ENCODE peak calls at places on chromosomes 3 and 15, in nine cellular contexts. K is activated CD4-positive, alpha-beta memory T cell treated with anti-CD3 and anti-CD28 coated beads, Interleukin-2, amount 10 ng/mL, durations not matched to agents 7 days and 5 days; W is neural crest cell; A is naive B cell; I is AG04450; X is left colon; D is AG08395; H is T-helper 2 cell; O is activated gamma-delta T cell treated with Interleukin-2 at 50 U/mL for 16 hours. E is an unnamed sample.

GRCh38 chr15:77024273-77025065 is 29.5 kb downstream of the PSTPIP1 start:
- DNase-seq in X (peak), D (peak), K (peak), I (no peak), A (peak), O (peak), W (peak), H (peak), E (peak)

GRCh38 chr3:142218703-142219102 is 6.7 kb downstream of the GK5 start:
- DNase-seq in K (no peak), D (no peak), W (no peak), O (no peak), I (no peak), A (no peak), H (no peak), X (no peak), E (no peak)

GRCh38 chr3:153291052-153291689 is 129.1 kb downstream of the RAP2B start:
- DNase-seq in A (no peak), O (no peak), H (no peak), W (no peak), D (no peak), K (no peak), I (no peak), X (no peak), E (no peak)

GRCh38 chr3:58998476-58999117 is 51.2 kb downstream of the CFAP20DC start:
- DNase-seq in O (no peak), X (no peak), A (no peak), D (peak), K (peak), I (peak), W (no peak), H (no peak), E (no peak)

GRCh38 chr15:49832421-49832980 is 211.7 kb downstream of the DTWD1 start:
- DNase-seq in A (no peak), K (no peak), H (no peak), O (no peak), X (peak), I (no peak), D (no peak), W (no peak), E (no peak)

GRCh38 chr3:77825045-77825827 is 785.3 kb downstream of the ROBO2 start:
- DNase-seq in X (peak), O (no peak), A (no peak), H (no peak), D (peak), W (no peak), K (no peak), I (peak), E (no peak)

GRCh38 chr3:31724144-31724543 is 191.4 kb downstream of the STT3B start:
- DNase-seq in I (no peak), K (no peak), D (no peak), O (no peak), A (no peak), W (no peak), X (no peak), H (no peak), E (no peak)

GRCh38 chr3:21041621-21042020 is 709.4 kb downstream of the ZNF385D start:
- DNase-seq in H (no peak), A (no peak), O (no peak), I (no peak), K (no peak), X (no peak), W (no peak), D (peak), E (no peak)

GRCh38 chr3:16538505-16538904 is 25.0 kb upstream of the RFTN1 start:
- DNase-seq in A (no peak), D (no peak), I (no peak), H (no peak), X (no peak), O (no peak), K (no peak), W (no peak), E (no peak)

GRCh38 chr15:60397772-60398445 is at the start of gene ANXA2:
- DNase-seq in X (peak), I (no peak), D (peak), A (peak), H (peak), O (peak), W (no peak), K (peak), E (peak)

GRCh38 chr15:33194237-33194636 is 277 bp downstream of the FMN1 start:
- DNase-seq in D (no peak), K (no peak), O (no peak), H (no peak), W (no peak), X (no peak), I (no peak), A (no peak), E (no peak)

GRCh38 chr3:194269610-194270145 is 81.5 kb downstream of the CPN2 start:
- DNase-seq in W (no peak), D (peak), H (no peak), K (no peak), X (peak), I (no peak), A (no peak), O (no peak), E (no peak)

GRCh38 chr3:141076821-141077571 is 25.8 kb downstream of the SPSB4 start:
- DNase-seq in X (peak), K (no peak), A (peak), D (peak), O (no peak), I (no peak), H (no peak), W (peak), E (peak)

GRCh38 chr3:14803101-14803980 is 15.4 kb upstream of the FGD5 start:
- DNase-seq in D (peak), X (peak), A (no peak), K (peak), O (no peak), I (no peak), H (no peak), W (no peak), E (no peak)

GRCh38 chr15:99993262-99993661 is 260.0 kb upstream of the LYSMD4 start:
- DNase-seq in W (no peak), H (no peak), X (no peak), D (no peak), K (no peak), A (no peak), I (no peak), O (no peak), E (no peak)

GRCh38 chr15:44832068-44832467 is 95.7 kb downstream of the TRIM69 start:
- DNase-seq in A (no peak), D (no peak), H (no peak), I (no peak), W (no peak), O (no peak), X (no peak), K (no peak), E (no peak)

GRCh38 chr3:67863869-67864268 is 209.5 kb upstream of the SUCLG2 start:
- DNase-seq in W (no peak), D (no peak), O (no peak), K (no peak), H (no peak), X (no peak), A (no peak), I (no peak), E (peak)

GRCh38 chr3:114365268-114365667 is 71.4 kb downstream of the TIGIT start:
- DNase-seq in H (no peak), I (no peak), O (no peak), X (no peak), K (no peak), A (no peak), D (no peak), W (no peak), E (no peak)

GRCh38 chr3:81790117-81790516 is 28.7 kb upstream of the GBE1 start:
- DNase-seq in O (no peak), K (no peak), A (no peak), I (no peak), X (no peak), H (no peak), W (no peak), D (no peak), E (no peak)

GRCh38 chr15:76533060-76533955 is 196.7 kb downstream of the ISL2 start:
- DNase-seq in I (no peak), D (no peak), X (no peak), K (no peak), O (no peak), H (no peak), A (no peak), W (no peak), E (no peak)

GRCh38 chr3:88033088-88033487 is 25.7 kb downstream of the CGGBP1 start:
- DNase-seq in D (no peak), I (no peak), K (no peak), W (no peak), A (no peak), O (no peak), X (no peak), H (no peak), E (no peak)

GRCh38 chr3:143445118-143445517 is 325.5 kb downstream of the CHST2 start:
- DNase-seq in W (no peak), K (no peak), O (no peak), H (no peak), A (no peak), I (no peak), X (no peak), D (no peak), E (no peak)

GRCh38 chr15:41429003-41429890 is 12.4 kb downstream of the RTF1 start:
- DNase-seq in A (no peak), X (no peak), D (no peak), I (no peak), H (no peak), K (peak), O (no peak), W (no peak), E (no peak)

GRCh38 chr3:143821862-143822261 is 26.4 kb downstream of the SLC9A9 start:
- DNase-seq in H (no peak), X (no peak), K (no peak), W (no peak), I (no peak), D (no peak), O (no peak), A (no peak), E (no peak)

GRCh38 chr3:52204337-52205073 is 6.5 kb downstream of the ALAS1 start:
- DNase-seq in D (no peak), A (no peak), O (no peak), X (peak), K (no peak), I (no peak), W (no peak), H (no peak), E (no peak)

GRCh38 chr3:12427551-12427950 is 56.7 kb upstream of the TSEN2 start:
- DNase-seq in I (no peak), W (no peak), X (no peak), A (no peak), O (no peak), H (no peak), D (no peak), K (no peak), E (no peak)

GRCh38 chr15:58553365-58553918 is 121.7 kb downstream of the LIPC start:
- DNase-seq in H (no peak), K (no peak), X (no peak), D (no peak), A (no peak), W (no peak), O (no peak), I (no peak), E (no peak)

GRCh38 chr3:46369675-46370132 is 1.0 kb upstream of the CCR5 start:
- DNase-seq in W (no peak), D (no peak), I (no peak), H (no peak), O (no peak), X (no peak), A (no peak), K (peak), E (no peak)

GRCh38 chr3:23583980-23584736 is 221.6 kb upstream of the UBE2E1 start:
- DNase-seq in D (no peak), K (no peak), A (no peak), X (no peak), I (no peak), H (no peak), O (no peak), W (no peak), E (no peak)

GRCh38 chr3:113018461-113019181 is 27.8 kb downstream of the GTPBP8 start:
- DNase-seq in D (peak), I (no peak), A (peak), O (no peak), W (no peak), H (no peak), K (no peak), X (no peak), E (no peak)

GRCh38 chr15:38611228-38611627 is 46.6 kb upstream of the RASGRP1 start:
- DNase-seq in X (no peak), K (peak), W (no peak), O (peak), A (no peak), I (no peak), D (no peak), H (no peak), E (no peak)

GRCh38 chr15:79432345-79433311 is 492 bp downstream of the MINAR1 start:
- DNase-seq in D (no peak), I (no peak), X (no peak), A (no peak), O (no peak), W (peak), H (no peak), K (no peak), E (no peak)

GRCh38 chr3:16842710-16843270 is 42.0 kb upstream of the PLCL2 start:
- DNase-seq in K (peak), D (no peak), H (no peak), X (no peak), A (no peak), I (no peak), O (no peak), W (no peak), E (no peak)

GRCh38 chr15:80367094-80367493 is 37.1 kb upstream of the ARNT2 start:
- DNase-seq in W (peak), A (no peak), D (no peak), X (no peak), K (no peak), O (no peak), H (no peak), I (no peak), E (no peak)

E was measured in germinal center.